ENCODE peak calls at places on chromosomes 4 and X, in five cellular contexts. H, Q, V, O and Y are unnamed samples.

GRCh38 chr4:3657917-3658913 is 108.0 kb upstream of the ADRA2C start:
- DNase-seq in H (no peak), Q (peak; percentile 72), V (no peak), O (no peak), Y (no peak)

GRCh38 chr4:53552711-53553110 is 38.6 kb downstream of the LNX1 start:
- DNase-seq in H (no peak), Q (no peak), V (no peak), O (no peak), Y (no peak)

GRCh38 chrX:82666355-82666754 is 841.7 kb upstream of the POU3F4 start:
- DNase-seq in H (no peak), Q (peak; percentile 8), V (no peak), O (no peak), Y (no peak)

GRCh38 chr4:27638163-27638915 is 777.7 kb downstream of the STIM2 start:
- DNase-seq in H (no peak), Q (peak; percentile 24), V (no peak), O (peak; percentile 18), Y (no peak)

GRCh38 chr4:78509030-78509429 is 42.5 kb upstream of the ANXA3 start:
- DNase-seq in H (no peak), Q (no peak), V (no peak), O (no peak), Y (no peak)

GRCh38 chr4:105058177-105058812 is 88.4 kb upstream of the TET2 start:
- DNase-seq in H (peak; percentile 58), Q (peak; percentile 49), V (no peak), O (peak; percentile 12), Y (no peak)

GRCh38 chr4:151659631-151660030 is 101.2 kb downstream of the GATB start:
- DNase-seq in H (no peak), Q (peak; percentile 14), V (no peak), O (no peak), Y (no peak)

GRCh38 chr4:89121711-89122387 is 10.5 kb downstream of the TIGD2 start:
- DNase-seq in H (no peak), Q (no peak), V (no peak), O (no peak), Y (no peak)

GRCh38 chr4:92551616-92552015 is 247.8 kb downstream of the GRID2 start:
- DNase-seq in H (no peak), Q (no peak), V (no peak), O (no peak), Y (no peak)

GRCh38 chr4:14247767-14248166 is 620.2 kb upstream of the BOD1L1 start:
- DNase-seq in H (no peak), Q (no peak), V (no peak), O (no peak), Y (no peak)

GRCh38 chr4:109334129-109334528 is 31.7 kb upstream of the COL25A1 start:
- DNase-seq in H (no peak), Q (no peak), V (no peak), O (no peak), Y (no peak)

GRCh38 chrX:40096395-40097091 is 1.2 kb downstream of the BCOR start:
- DNase-seq in H (no peak), Q (no peak), V (no peak), O (no peak), Y (peak; percentile 48)

GRCh38 chr4:88211473-88212252 is 53.2 kb upstream of the ABCG2 start:
- DNase-seq in H (no peak), Q (peak; percentile 49), V (peak; percentile 41), O (peak; percentile 47), Y (no peak)

GRCh38 chr4:40486534-40486933 is 143.1 kb downstream of the RBM47 start:
- DNase-seq in H (no peak), Q (peak; percentile 71), V (no peak), O (no peak), Y (no peak)

GRCh38 chr4:184472540-184473264 is 1.6 kb downstream of the IRF2 start:
- DNase-seq in H (no peak), Q (peak; percentile 45), V (peak; percentile 73), O (no peak), Y (peak; percentile 27)

GRCh38 chrX:53714580-53715335 is 28.2 kb upstream of the HUWE1 start:
- DNase-seq in H (peak; percentile 89), Q (peak; percentile 55), V (no peak), O (peak; percentile 4), Y (peak; percentile 30)

GRCh38 chr4:53508446-53508845 is 82.8 kb downstream of the LNX1 start:
- DNase-seq in H (no peak), Q (peak; percentile 96), V (no peak), O (no peak), Y (no peak)

GRCh38 chr4:54482529-54482961 is 175.2 kb upstream of the KIT start:
- DNase-seq in H (no peak), Q (peak; percentile 13), V (no peak), O (no peak), Y (no peak)

GRCh38 chr4:185054257-185054656 is 36.0 kb downstream of the HELT start:
- DNase-seq in H (no peak), Q (no peak), V (no peak), O (no peak), Y (no peak)

GRCh38 chrX:153539171-153539978 is 21.9 kb downstream of the ATP2B3 start:
- DNase-seq in H (no peak), Q (peak; percentile 55), V (peak; percentile 63), O (peak; percentile 24), Y (peak; percentile 33)

GRCh38 chr4:19657856-19658255 is 593.8 kb upstream of the SLIT2 start:
- DNase-seq in H (no peak), Q (no peak), V (no peak), O (no peak), Y (no peak)

GRCh38 chr4:187996502-187997177 is 1.1 kb downstream of the ZFP42 start:
- DNase-seq in H (no peak), Q (no peak), V (no peak), O (no peak), Y (no peak)

GRCh38 chr4:16259531-16260246 is 33.4 kb upstream of the TAPT1 start:
- DNase-seq in H (no peak), Q (peak; percentile 80), V (no peak), O (no peak), Y (no peak)

GRCh38 chr4:182738283-182739047 is 178.7 kb downstream of the DCTD start:
- DNase-seq in H (no peak), Q (peak; percentile 35), V (no peak), O (no peak), Y (no peak)

GRCh38 chr4:37243722-37244582 is 591 bp upstream of the NWD2 start:
- DNase-seq in H (no peak), Q (peak; percentile 11), V (no peak), O (no peak), Y (no peak)

GRCh38 chrX:23901805-23902204 is 5.9 kb downstream of the APOO start:
- DNase-seq in H (peak; percentile 60), Q (peak; percentile 85), V (peak; percentile 74), O (peak; percentile 67), Y (no peak)

GRCh38 chr4:4750187-4750586 is 109.3 kb upstream of the MSX1 start:
- DNase-seq in H (no peak), Q (no peak), V (no peak), O (no peak), Y (no peak)

GRCh38 chr4:113109106-113109740 is 59.8 kb downstream of the ANK2 start:
- DNase-seq in H (no peak), Q (no peak), V (no peak), O (no peak), Y (no peak)

GRCh38 chr4:43337707-43338106 is 445.2 kb downstream of the GRXCR1 start:
- DNase-seq in H (no peak), Q (peak; percentile 73), V (no peak), O (no peak), Y (no peak)